ENCODE peak calls at places on chromosomes 5 and 9, in four cellular contexts. T is AG04450, O is heart right ventricle, P is left ventricle myocardium inferior. E is an unnamed sample.

GRCh38 chr9:131398204-131398603 is 4.3 kb downstream of the PRRC2B start:
- DNase-seq in T (no peak), O (peak; percentile 19), P (no peak), E (no peak)

GRCh38 chr5:81165493-81166119 is 67.5 kb upstream of the CKMT2 start:
- DNase-seq in T (peak; percentile 29), O (peak; percentile 29), P (peak; percentile 40), E (peak; percentile 14)

GRCh38 chr5:134874831-134875655 is 872 bp downstream of the TXNDC15 start:
- DNase-seq in T (peak; percentile 68), O (peak; percentile 53), P (peak; percentile 66), E (peak; percentile 12)

GRCh38 chr5:180799902-180800801 is 2.5 kb downstream of the MGAT1 start:
- DNase-seq in T (peak; percentile 53), O (no peak), P (no peak), E (no peak)

GRCh38 chr5:160183075-160183474 is 46.2 kb upstream of the FABP6 start:
- DNase-seq in T (no peak), O (no peak), P (no peak), E (peak; percentile 41)

GRCh38 chr9:74887041-74887980 is at the start of gene TRPM6:
- DNase-seq in T (peak; percentile 13), O (peak; percentile 82), P (peak; percentile 86), E (no peak)

GRCh38 chr5:57172466-57172961 is 1.3 kb upstream of the GPBP1 start:
- DNase-seq in T (no peak), O (no peak), P (no peak), E (no peak)

GRCh38 chr9:122088880-122089567 is 4.1 kb downstream of the TTLL11 start:
- DNase-seq in T (no peak), O (no peak), P (no peak), E (no peak)

GRCh38 chr5:151068571-151069197 is 12.2 kb downstream of the TNIP1 start:
- DNase-seq in T (no peak), O (no peak), P (no peak), E (no peak)

GRCh38 chr9:109907400-109907799 is 127.4 kb downstream of the PALM2AKAP2 start:
- DNase-seq in T (no peak), O (peak; percentile 40), P (peak; percentile 37), E (no peak)

GRCh38 chr9:113461943-113462342 is 1.6 kb upstream of the RGS3 start:
- DNase-seq in T (no peak), O (no peak), P (no peak), E (no peak)

GRCh38 chr5:125484272-125485002 is 738.0 kb upstream of the ZNF608 start:
- DNase-seq in T (peak; percentile 96), O (peak; percentile 52), P (peak; percentile 69), E (peak; percentile 68)

GRCh38 chr9:22084336-22085035 is 75.4 kb upstream of the CDKN2B start:
- DNase-seq in T (peak; percentile 73), O (no peak), P (no peak), E (peak; percentile 76)

GRCh38 chr9:127180457-127181314 is 58.3 kb upstream of the ANGPTL2 start:
- DNase-seq in T (no peak), O (no peak), P (peak; percentile 7), E (no peak)

GRCh38 chr5:45696206-45696836 is at the start of gene HCN1:
- DNase-seq in T (no peak), O (peak; percentile 80), P (peak; percentile 74), E (peak; percentile 22)

GRCh38 chr9:70438341-70438924 is 24.0 kb upstream of the KLF9 start:
- DNase-seq in T (no peak), O (peak; percentile 34), P (peak; percentile 62), E (peak; percentile 5)

GRCh38 chr5:92580814-92581213 is 1000.2 kb downstream of the NR2F1-AS1 start:
- DNase-seq in T (no peak), O (no peak), P (no peak), E (no peak)

GRCh38 chr5:27328480-27328879 is 290.1 kb upstream of the CDH9 start:
- DNase-seq in T (peak; percentile 45), O (no peak), P (no peak), E (peak; percentile 58)

GRCh38 chr9:131673531-131673930 is 66.3 kb downstream of the RAPGEF1 start:
- DNase-seq in T (no peak), O (no peak), P (no peak), E (no peak)

GRCh38 chr5:133226186-133226585 is 174.4 kb downstream of the HSPA4 start:
- DNase-seq in T (no peak), O (no peak), P (no peak), E (no peak)

GRCh38 chr9:4640027-4640426 is 22.1 kb upstream of the PLPP6 start:
- DNase-seq in T (no peak), O (no peak), P (no peak), E (no peak)

GRCh38 chr5:92800360-92800759 is 780.7 kb downstream of the NR2F1-AS1 start:
- DNase-seq in T (peak; percentile 70), O (no peak), P (no peak), E (no peak)

GRCh38 chr5:43773032-43773830 is 170.3 kb downstream of the NNT start:
- DNase-seq in T (peak; percentile 43), O (no peak), P (no peak), E (peak; percentile 26)
- H3K27ac ChIP-seq in T (peak overlapping the region; percentile 75), O (no peak overlapping the region), P (no peak overlapping the region), E (peak overlapping the region; percentile 98)

GRCh38 chr9:137310190-137311052 is 8.3 kb upstream of the NRARP start:
- DNase-seq in T (no peak), O (peak; percentile 10), P (peak; percentile 12), E (no peak)
- H3K27ac ChIP-seq in T (no peak overlapping the region), O (no peak overlapping the region), P (no peak overlapping the region), E (peak overlapping the region; percentile 78)

DNA sequence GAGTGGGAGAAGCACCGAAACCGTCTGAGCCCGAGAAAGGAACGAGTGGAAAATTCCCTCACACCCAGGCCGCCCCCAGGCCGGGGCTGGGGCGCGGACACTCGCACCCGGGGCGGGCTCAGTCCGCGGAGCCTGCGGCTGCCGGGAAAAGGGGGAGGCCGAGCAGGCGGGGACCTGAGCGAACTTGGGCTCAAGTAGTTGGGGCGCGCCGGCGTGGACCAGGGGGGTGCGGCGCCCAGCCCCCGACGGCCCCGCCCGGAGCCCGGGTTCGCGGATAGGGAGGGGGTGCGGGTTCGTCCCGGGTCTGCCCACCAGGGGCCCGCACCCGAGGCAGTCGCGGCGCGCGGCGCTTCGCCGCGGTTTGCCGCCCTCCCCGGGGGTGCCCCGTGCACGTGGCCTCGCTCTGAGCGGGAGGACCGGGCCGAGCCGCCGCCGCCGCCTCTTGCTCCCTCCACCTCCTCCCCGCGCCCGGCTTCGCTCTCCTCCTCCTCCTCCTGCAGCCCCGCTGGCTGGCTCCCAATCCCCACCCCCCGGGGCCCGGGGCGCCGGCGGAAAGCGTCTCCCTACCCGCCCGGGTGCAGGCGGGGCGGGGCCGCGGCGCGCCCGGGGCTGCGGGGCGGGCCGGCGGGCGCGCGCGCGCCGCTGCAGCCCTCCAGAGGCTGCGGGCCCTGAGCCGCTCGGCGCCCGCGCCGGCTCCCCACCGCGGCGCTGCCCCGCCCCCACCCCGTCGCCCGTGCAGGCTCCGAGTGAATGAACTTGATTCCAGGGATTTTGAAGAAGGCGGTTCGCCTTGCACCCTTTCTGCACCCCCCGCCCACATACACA is 1.2 kb upstream of the NFIB start:
- DNase-seq in T (no peak), O (peak; percentile 98), P (peak; percentile 98), E (no peak)
- H3K27ac ChIP-seq in T (no peak overlapping the region), O (peak overlapping the region; percentile 100), P (peak overlapping the region; percentile 100), E (peak overlapping the region; percentile 96)

GRCh38 chr5:97163790-97164285 is 19.2 kb downstream of the RIOK2 start:
- DNase-seq in T (no peak), O (no peak), P (no peak), E (no peak)

GRCh38 chr5:97164846-97165245 is 18.2 kb downstream of the RIOK2 start:
- DNase-seq in T (no peak), O (no peak), P (no peak), E (peak; percentile 39)

GRCh38 chr5:97165726-97166125 is 17.3 kb downstream of the RIOK2 start:
- DNase-seq in T (no peak), O (no peak), P (no peak), E (no peak)

GRCh38 chr5:97163360-97163764 is 19.7 kb downstream of the RIOK2 start:
- DNase-seq in T (no peak), O (no peak), P (no peak), E (no peak)

GRCh38 chr5:97167435-97167834 is 15.6 kb downstream of the RIOK2 start:
- DNase-seq in T (no peak), O (no peak), P (no peak), E (no peak)
- H3K27ac ChIP-seq in T (no peak overlapping the region), O (no peak overlapping the region), P (no peak overlapping the region), E (no peak overlapping the region)

DNA sequence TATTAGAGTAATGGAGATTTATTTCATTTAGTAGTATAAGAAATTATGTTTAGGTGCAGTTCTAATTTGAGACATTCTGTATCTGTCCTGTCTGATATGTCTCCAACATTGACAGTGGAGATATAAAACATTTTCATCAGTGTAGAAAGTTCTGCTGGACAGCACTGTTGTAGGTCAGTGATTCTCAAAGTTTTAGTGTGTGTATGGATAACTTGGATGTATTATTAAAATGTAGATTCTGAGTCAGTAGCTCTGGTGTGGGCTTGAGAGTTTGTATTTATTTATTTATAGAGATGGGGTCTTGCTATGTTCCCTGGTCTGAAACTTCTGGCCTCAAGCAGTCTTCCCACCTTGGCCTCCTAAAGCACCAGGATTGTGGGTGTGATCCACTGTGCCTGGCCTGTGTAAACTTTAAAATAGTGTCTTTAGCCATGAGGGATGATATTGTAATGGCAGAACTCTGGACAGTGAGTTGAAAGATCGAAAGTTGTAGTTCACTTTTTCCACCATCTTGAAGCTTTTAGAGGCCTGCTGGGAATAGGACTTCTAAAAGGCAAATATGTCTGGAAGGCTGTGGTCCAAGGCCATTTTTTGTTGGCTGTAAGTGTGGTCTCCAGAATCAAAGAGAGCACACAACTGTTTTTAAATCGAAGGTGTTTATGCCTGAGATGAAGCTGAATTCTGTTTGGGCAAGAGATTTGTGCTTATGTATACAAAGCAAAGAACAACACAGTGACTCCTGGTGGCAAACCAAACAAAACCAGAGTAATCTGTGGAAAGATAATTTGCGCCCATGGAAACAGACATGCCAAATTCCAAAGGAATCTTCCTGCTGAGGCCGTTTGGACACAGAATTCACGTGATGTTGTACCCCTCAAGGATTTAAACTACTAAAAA is 12.4 kb downstream of the UBAP1 start:
- DNase-seq in T (no peak), O (no peak), P (no peak), E (no peak)
- H3K27ac ChIP-seq in T (no peak overlapping the region), O (peak overlapping the region; percentile 2), P (peak overlapping the region; percentile 31), E (peak overlapping the region; percentile 27)

GRCh38 chr9:87686520-87687090 is 39.3 kb upstream of the CTSL start:
- DNase-seq in T (no peak), O (no peak), P (no peak), E (no peak)

GRCh38 chr9:87684627-87685204 is 41.2 kb upstream of the CTSL start:
- DNase-seq in T (no peak), O (no peak), P (no peak), E (no peak)

GRCh38 chr9:87685431-87685830 is 40.5 kb upstream of the CTSL start:
- DNase-seq in T (no peak), O (no peak), P (no peak), E (no peak)

GRCh38 chr9:87687207-87687606 is 38.7 kb upstream of the CTSL start:
- DNase-seq in T (no peak), O (no peak), P (no peak), E (no peak)

DNA sequence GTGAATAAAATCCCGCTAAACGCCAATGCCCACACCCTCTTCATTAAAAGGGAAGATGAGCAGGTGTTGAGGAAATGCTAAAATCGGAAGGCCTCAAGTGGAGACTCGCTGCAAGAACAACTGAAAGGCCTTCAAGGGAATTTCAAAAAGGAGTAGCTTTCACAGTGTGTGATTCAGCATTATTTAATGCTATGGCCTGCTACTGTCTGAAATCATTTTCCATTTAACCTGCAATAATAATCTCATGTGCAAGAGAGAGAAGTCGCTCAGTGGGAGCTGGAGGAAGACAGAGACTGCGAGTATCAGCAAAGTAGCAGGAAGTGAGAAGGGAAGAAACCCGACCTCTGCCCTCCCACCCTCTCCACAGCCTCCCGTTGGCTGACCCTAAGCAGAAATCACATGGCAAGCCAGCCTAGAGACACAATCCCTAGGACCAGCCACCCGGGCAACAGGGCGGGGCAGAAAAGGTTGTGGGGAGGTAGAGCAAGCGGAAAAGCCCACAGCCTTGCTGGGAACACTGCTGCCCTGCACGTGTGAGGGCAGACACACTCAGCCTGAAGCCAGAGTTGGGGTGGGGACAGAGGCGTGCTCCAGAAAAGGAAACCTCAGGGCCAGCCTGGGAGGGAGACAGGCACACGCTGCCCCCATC is 39.9 kb upstream of the CTSL start:
- DNase-seq in T (no peak), O (no peak), P (no peak), E (no peak)
- H3K27ac ChIP-seq in T (no peak overlapping the region), O (no peak overlapping the region), P (peak overlapping the region; percentile 33), E (no peak overlapping the region)

E was measured in epithelial cell of prostate.